ENCODE peak calls at places on chromosomes 16 and 17, in nine cellular contexts. O is K562, X is fibroblast of mammary gland, A is A549, U is breast epithelium, Q is AG04450, G is psoas muscle, W is GM23338, L is fibroblast of pulmonary artery. I is an unnamed sample.

GRCh38 chr17:68567581-68567980 is 33.6 kb downstream of the FAM20A start:
- DNase-seq in O (no peak), X (no peak), A (no peak), U (no peak), Q (no peak), G (no peak), W (no peak), L (no peak), I (no peak)

GRCh38 chr17:2212328-2212981 is 91.1 kb downstream of the SMG6 start:
- DNase-seq in O (no peak), X (peak), A (no peak), U (no peak), Q (no peak), G (peak), W (no peak), L (peak), I (peak)

GRCh38 chr16:668519-669171 is 713 bp downstream of the RHOT2 start:
- DNase-seq in O (no peak), X (no peak), A (no peak), U (no peak), Q (no peak), G (no peak), W (no peak), L (no peak), I (no peak)

GRCh38 chr17:57362797-57363556 is 106.7 kb downstream of the MSI2 start:
- DNase-seq in O (peak), X (no peak), A (no peak), U (no peak), Q (no peak), G (no peak), W (no peak), L (no peak), I (no peak)

GRCh38 chr17:47955497-47956461 is 1.9 kb downstream of the PRR15L start:
- DNase-seq in O (no peak), X (no peak), A (no peak), U (peak), Q (no peak), G (no peak), W (no peak), L (no peak), I (no peak)

GRCh38 chr16:2154533-2155090 is 970 bp upstream of the TRAF7 start:
- DNase-seq in O (no peak), X (no peak), A (no peak), U (no peak), Q (no peak), G (no peak), W (peak), L (peak), I (no peak)

GRCh38 chr16:70778901-70779309 is 22.1 kb downstream of the VAC14 start:
- DNase-seq in O (no peak), X (peak), A (peak), U (peak), Q (peak), G (peak), W (peak), L (peak), I (peak)

GRCh38 chr17:14755002-14755401 is 454.1 kb downstream of the HS3ST3B1 start:
- DNase-seq in O (no peak), X (peak), A (no peak), U (no peak), Q (no peak), G (no peak), W (no peak), L (no peak), I (peak)

GRCh38 chr17:65914784-65915342 is 277.1 kb downstream of the CEP112 start:
- DNase-seq in O (no peak), X (no peak), A (no peak), U (no peak), Q (no peak), G (no peak), W (no peak), L (peak), I (no peak)

GRCh38 chr17:81869221-81870154 is 1.6 kb downstream of the ARHGDIA start:
- DNase-seq in O (peak), X (peak), A (peak), U (no peak), Q (no peak), G (peak), W (peak), L (peak), I (peak)

GRCh38 chr17:47708864-47709541 is 15.0 kb downstream of the TBKBP1 start:
- DNase-seq in O (no peak), X (peak), A (no peak), U (no peak), Q (no peak), G (peak), W (peak), L (peak), I (peak)

GRCh38 chr17:45006927-45007461 is 38.9 kb upstream of the C1QL1 start:
- DNase-seq in O (no peak), X (no peak), A (no peak), U (no peak), Q (no peak), G (no peak), W (peak), L (no peak), I (no peak)

GRCh38 chr16:50004239-50004638 is 20.8 kb upstream of the CNEP1R1 start:
- DNase-seq in O (no peak), X (no peak), A (no peak), U (no peak), Q (no peak), G (no peak), W (no peak), L (no peak), I (no peak)

GRCh38 chr17:50206604-50207293 is 5.3 kb upstream of the COL1A1 start:
- DNase-seq in O (peak), X (peak), A (no peak), U (no peak), Q (no peak), G (peak), W (peak), L (peak), I (peak)

GRCh38 chr16:30437511-30438046 is 7.7 kb upstream of the DCTPP1 start:
- DNase-seq in O (no peak), X (no peak), A (no peak), U (no peak), Q (no peak), G (no peak), W (peak), L (no peak), I (no peak)

GRCh38 chr16:89798832-89799370 is 17.5 kb downstream of the FANCA start:
- DNase-seq in O (no peak), X (no peak), A (no peak), U (no peak), Q (no peak), G (no peak), W (no peak), L (no peak), I (no peak)

GRCh38 chr16:89796104-89796503 is 20.3 kb downstream of the FANCA start:
- DNase-seq in O (no peak), X (no peak), A (no peak), U (no peak), Q (no peak), G (no peak), W (no peak), L (no peak), I (no peak)

GRCh38 chr16:89798126-89798525 is 18.3 kb downstream of the FANCA start:
- DNase-seq in O (no peak), X (no peak), A (no peak), U (no peak), Q (no peak), G (no peak), W (no peak), L (no peak), I (no peak)

GRCh38 chr16:89805136-89805905 is 11.1 kb downstream of the FANCA start:
- DNase-seq in O (no peak), X (peak), A (no peak), U (no peak), Q (peak), G (no peak), W (no peak), L (peak), I (peak)

GRCh38 chr16:89801800-89802199 is 14.6 kb downstream of the FANCA start:
- DNase-seq in O (no peak), X (peak), A (no peak), U (no peak), Q (no peak), G (no peak), W (no peak), L (peak), I (peak)
- H3K4me3 ChIP-seq in O (no peak), X (no peak), A (no peak), U (no peak), Q (no peak), G (no peak), W (no peak), L (no peak), I (no peak)

DNA sequence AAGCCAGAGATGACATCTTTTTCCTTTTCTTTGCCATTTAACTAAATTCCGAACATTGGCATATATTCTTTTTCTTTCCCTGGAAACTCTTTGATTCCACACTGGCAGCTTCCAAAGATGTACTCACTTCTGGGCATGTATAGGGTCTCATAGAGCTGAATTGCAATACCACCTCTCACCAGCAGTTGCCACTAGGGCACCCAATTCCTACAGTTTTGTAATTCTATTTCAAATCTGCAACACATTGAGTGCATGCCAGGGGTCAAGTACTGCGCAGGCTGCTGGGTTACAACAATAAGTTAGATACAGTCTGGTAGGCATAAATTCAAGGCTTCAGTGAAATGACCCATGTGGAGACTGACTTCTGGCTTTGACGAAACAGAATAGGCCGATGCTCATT is 208.8 kb upstream of the NLRP1 start:
- DNase-seq in O (peak), X (no peak), A (no peak), U (no peak), Q (no peak), G (no peak), W (no peak), L (no peak), I (no peak)
- TF ChIP-seq CTCF in O (peak), X (peak), A (no peak), U (no peak), Q (peak), G (no peak), W (no peak), L (peak), I (no peak)

DNA sequence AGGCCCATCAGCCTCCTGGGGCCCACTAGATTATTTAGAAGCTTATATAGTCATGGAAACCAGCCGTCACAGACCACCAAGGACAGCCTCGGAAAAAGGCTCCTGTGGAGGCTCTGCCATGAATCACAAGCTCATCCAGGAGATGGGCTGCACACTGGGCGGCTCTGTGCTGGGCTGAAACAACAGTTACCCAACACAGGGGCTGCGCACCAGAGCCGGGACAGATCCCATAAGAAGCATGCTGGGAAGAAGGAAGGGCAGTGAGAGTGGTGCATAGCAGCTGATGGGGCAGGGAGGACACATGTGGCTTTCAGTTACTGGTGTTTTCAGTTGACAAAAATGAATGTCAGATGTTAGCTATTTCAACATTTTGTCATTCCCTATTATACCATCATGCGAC is 67.7 kb upstream of the GSG1L start:
- DNase-seq in O (no peak), X (no peak), A (no peak), U (no peak), Q (no peak), G (no peak), W (no peak), L (no peak), I (no peak)
- H3K4me3 ChIP-seq in O (no peak), X (no peak), A (no peak), U (no peak), Q (no peak), G (no peak), W (no peak), L (no peak), I (no peak)

DNA sequence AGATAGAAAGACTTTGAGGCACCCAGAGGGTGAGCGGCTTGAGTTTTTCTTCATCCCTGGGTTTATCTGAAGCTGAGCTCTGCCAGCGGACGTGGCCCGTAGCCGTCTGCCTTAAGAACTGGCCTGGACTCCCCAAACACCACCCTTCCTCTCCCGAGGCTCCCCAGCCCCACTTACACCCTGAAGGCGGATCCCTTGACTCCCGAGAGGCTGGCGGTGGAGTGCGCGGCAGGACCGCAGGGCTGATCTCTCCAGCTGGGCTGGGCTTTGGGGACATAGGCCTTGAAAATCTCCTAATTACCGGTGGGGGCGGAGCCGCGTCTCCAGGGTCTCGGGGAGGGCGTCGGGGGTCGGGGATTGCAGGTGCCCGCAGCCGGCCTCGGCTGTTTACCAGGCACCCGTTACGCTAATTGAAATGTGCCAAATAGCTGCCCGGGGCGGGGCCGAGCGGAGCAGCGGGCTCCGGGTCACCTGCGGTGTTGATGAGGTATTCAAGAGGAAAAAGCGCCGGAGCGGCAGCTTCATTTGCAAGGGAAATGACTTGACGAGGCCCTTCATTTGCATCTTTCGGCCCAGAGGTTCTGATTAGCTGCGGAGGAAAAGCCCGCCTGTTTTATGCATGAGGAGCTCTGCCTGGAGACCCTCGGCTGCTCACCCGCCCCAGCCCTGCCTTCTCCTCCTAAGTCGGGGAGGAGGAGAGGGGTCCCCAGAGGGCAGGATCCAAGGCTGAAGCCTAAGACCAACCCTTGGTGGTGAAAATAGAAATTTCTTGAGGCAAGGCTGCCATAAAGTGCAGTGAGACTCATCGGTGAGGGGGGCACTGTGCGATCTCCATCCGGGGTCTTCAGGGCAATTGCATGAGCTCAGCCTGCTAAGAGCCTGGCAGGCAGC is 100.7 kb downstream of the MGAT5B start:
- DNase-seq in O (no peak), X (no peak), A (no peak), U (no peak), Q (no peak), G (no peak), W (peak), L (no peak), I (no peak)
- TF ChIP-seq CTCF in O (no peak), X (no peak), A (no peak), U (no peak), Q (no peak), G (no peak), W (no peak), L (no peak), I (no peak)

GRCh38 chr17:70204431-70204830 is 35.1 kb downstream of the KCNJ2 start:
- DNase-seq in O (no peak), X (no peak), A (no peak), U (no peak), Q (no peak), G (no peak), W (no peak), L (no peak), I (no peak)

GRCh38 chr17:70202840-70203239 is 33.5 kb downstream of the KCNJ2 start:
- DNase-seq in O (no peak), X (no peak), A (no peak), U (no peak), Q (no peak), G (no peak), W (no peak), L (no peak), I (no peak)

GRCh38 chr17:70207184-70207583 is 37.9 kb downstream of the KCNJ2 start:
- DNase-seq in O (no peak), X (no peak), A (no peak), U (no peak), Q (no peak), G (no peak), W (no peak), L (no peak), I (no peak)

GRCh38 chr17:70208080-70208794 is 38.9 kb downstream of the KCNJ2 start:
- DNase-seq in O (no peak), X (no peak), A (no peak), U (no peak), Q (no peak), G (no peak), W (no peak), L (no peak), I (no peak)

GRCh38 chr17:70205386-70205785 is 36.1 kb downstream of the KCNJ2 start:
- DNase-seq in O (no peak), X (no peak), A (no peak), U (no peak), Q (no peak), G (no peak), W (no peak), L (no peak), I (no peak)
- H3K4me3 ChIP-seq in O (no peak), X (no peak), A (no peak), U (no peak), Q (no peak), G (no peak), W (no peak), L (no peak), I (no peak)

GRCh38 chr17:80772906-80773242 is 218.8 kb upstream of the CHMP6 start:
- DNase-seq in O (no peak), X (no peak), A (no peak), U (no peak), Q (no peak), G (no peak), W (no peak), L (no peak), I (no peak)

GRCh38 chr17:80771612-80772005 is 220.0 kb upstream of the CHMP6 start:
- DNase-seq in O (no peak), X (no peak), A (no peak), U (no peak), Q (no peak), G (no peak), W (no peak), L (no peak), I (no peak)

GRCh38 chr17:80769936-80770625 is 221.6 kb upstream of the CHMP6 start:
- DNase-seq in O (no peak), X (no peak), A (no peak), U (no peak), Q (no peak), G (no peak), W (no peak), L (no peak), I (no peak)

GRCh38 chr17:80769516-80769915 is 222.1 kb upstream of the CHMP6 start:
- DNase-seq in O (no peak), X (no peak), A (no peak), U (no peak), Q (no peak), G (no peak), W (no peak), L (no peak), I (no peak)

GRCh38 chr17:80770881-80771611 is 220.6 kb upstream of the CHMP6 start:
- DNase-seq in O (no peak), X (no peak), A (no peak), U (no peak), Q (no peak), G (no peak), W (no peak), L (no peak), I (no peak)
- TF ChIP-seq CTCF in O (no peak), X (no peak), A (no peak), U (no peak), Q (no peak), G (no peak), W (no peak), L (no peak), I (no peak)